ENCODE peak calls at places on chromosomes 11 and 22, in eight cellular contexts. I is NCI-H187; A is fibroblast of mammary gland; O is activated CD4-positive, alpha-beta T cell treated with anti-CD3 and anti-CD28 coated beads, Interleukin-2, amount 10 ng/mL, durations not matched to agents 7 days and 5 days; Y is NCI-H1092 treated with DMSO at 0.1 percent for 48 hours; M is stimulated activated CD4-positive, alpha-beta T cell treated with anti-CD3 and anti-CD28 coated beads, Interleukin-15, amount 100 ng/mL, for 24 hours; B is NCI-H774; D is NCI-H2029 treated with DMSO at 0.1 percent for 48 hours. F is an unnamed sample.
A peak's percentile ranks its signal among the peaks of the same experiment; 100 is the strongest.

GRCh38 chr22:46853191-46853590 is 90.7 kb downstream of the TBC1D22A start:
- DNase-seq in I (no peak), A (no peak), O (no peak), Y (no peak), M (no peak), B (no peak), D (no peak), F (no peak)

GRCh38 chr11:14703731-14704130 is 60.1 kb downstream of the PDE3B start:
- DNase-seq in I (no peak), A (no peak), O (no peak), Y (no peak), M (no peak), B (no peak), D (no peak), F (no peak)

GRCh38 chr22:22128440-22128839 is 116.1 kb upstream of the VPREB1 start:
- DNase-seq in I (no peak), A (no peak), O (no peak), Y (no peak), M (no peak), B (no peak), D (no peak), F (no peak)

GRCh38 chr11:35364101-35364780 is 55.1 kb downstream of the SLC1A2 start:
- DNase-seq in I (no peak), A (peak; percentile 92), O (no peak), Y (peak; percentile 3), M (no peak), B (no peak), D (no peak), F (no peak)

GRCh38 chr11:79192836-79193235 is 248.0 kb downstream of the TENM4 start:
- DNase-seq in I (no peak), A (no peak), O (no peak), Y (no peak), M (no peak), B (no peak), D (no peak), F (no peak)

GRCh38 chr11:1041471-1041870 is 5.0 kb upstream of the MUC6 start:
- DNase-seq in I (no peak), A (no peak), O (no peak), Y (no peak), M (no peak), B (no peak), D (no peak), F (no peak)

GRCh38 chr11:120151536-120151935 is 13.6 kb upstream of the TRIM29 start:
- DNase-seq in I (no peak), A (no peak), O (no peak), Y (no peak), M (no peak), B (no peak), D (no peak), F (no peak)

GRCh38 chr11:6315811-6316425 is 4.4 kb downstream of the CAVIN3 start:
- DNase-seq in I (no peak), A (peak; percentile 69), O (peak; percentile 43), Y (peak; percentile 50), M (peak; percentile 47), B (peak; percentile 30), D (peak; percentile 28), F (peak; percentile 35)

F was measured in NCI-H748 treated with DMSO at 0.1 percent for 48 hours.